ENCODE peak calls at places on chromosomes 5 and 9, in five cellular contexts. E is heart left ventricle, B is endodermal cell, I is A549, K is prostate gland. Y is an unnamed sample. For H3K4me1, the result is how much of the 10 kb centered on the place peaks cover.

GRCh38 chr9:35920004-35920658 is 10.8 kb downstream of the SPAAR start:
- DNase-seq in E (no peak), B (no peak), I (no peak), K (peak), Y (no peak)

GRCh38 chr9:98157372-98157771 is 35.1 kb downstream of the CORO2A start:
- DNase-seq in E (no peak), B (no peak), I (no peak), K (no peak), Y (no peak)

GRCh38 chr9:18896531-18897179 is 136.4 kb downstream of the SAXO1 start:
- DNase-seq in E (no peak), B (peak), I (no peak), K (no peak), Y (no peak)

GRCh38 chr5:56575821-56576220 is 239.5 kb upstream of the MAP3K1 start:
- DNase-seq in E (no peak), B (no peak), I (no peak), K (no peak), Y (no peak)

GRCh38 chr5:124867064-124867707 is 120.7 kb upstream of the ZNF608 start:
- DNase-seq in E (no peak), B (no peak), I (no peak), K (no peak), Y (no peak)

GRCh38 chr5:78964889-78965288 is 20.2 kb downstream of the ARSB start:
- DNase-seq in E (no peak), B (no peak), I (peak), K (peak), Y (no peak)

GRCh38 chr5:83220331-83220730 is 143.0 kb downstream of the XRCC4 start:
- DNase-seq in E (no peak), B (peak), I (no peak), K (no peak), Y (no peak)

GRCh38 chr5:175438234-175438857 is 5.6 kb downstream of the DRD1 start:
- DNase-seq in E (no peak), B (no peak), I (no peak), K (no peak), Y (no peak)

GRCh38 chr5:7392401-7393024 is 3.4 kb upstream of the ADCY2 start:
- DNase-seq in E (no peak), B (peak), I (peak), K (peak), Y (peak)

GRCh38 chr5:78547171-78547570 is 101.4 kb downstream of the LHFPL2 start:
- DNase-seq in E (no peak), B (no peak), I (no peak), K (no peak), Y (no peak)

GRCh38 chr9:13083973-13084528 is 195.4 kb downstream of the MPDZ start:
- DNase-seq in E (no peak), B (no peak), I (no peak), K (no peak), Y (no peak)

GRCh38 chr5:139823757-139824355 is 28.2 kb downstream of the PSD2 start:
- DNase-seq in E (no peak), B (no peak), I (no peak), K (no peak), Y (no peak)

GRCh38 chr5:158058208-158058607 is 199.3 kb upstream of the CLINT1 start:
- DNase-seq in E (no peak), B (no peak), I (no peak), K (no peak), Y (no peak)

GRCh38 chr9:1173986-1174385 is 123.8 kb downstream of the DMRT2 start:
- DNase-seq in E (no peak), B (no peak), I (no peak), K (no peak), Y (no peak)

DNA sequence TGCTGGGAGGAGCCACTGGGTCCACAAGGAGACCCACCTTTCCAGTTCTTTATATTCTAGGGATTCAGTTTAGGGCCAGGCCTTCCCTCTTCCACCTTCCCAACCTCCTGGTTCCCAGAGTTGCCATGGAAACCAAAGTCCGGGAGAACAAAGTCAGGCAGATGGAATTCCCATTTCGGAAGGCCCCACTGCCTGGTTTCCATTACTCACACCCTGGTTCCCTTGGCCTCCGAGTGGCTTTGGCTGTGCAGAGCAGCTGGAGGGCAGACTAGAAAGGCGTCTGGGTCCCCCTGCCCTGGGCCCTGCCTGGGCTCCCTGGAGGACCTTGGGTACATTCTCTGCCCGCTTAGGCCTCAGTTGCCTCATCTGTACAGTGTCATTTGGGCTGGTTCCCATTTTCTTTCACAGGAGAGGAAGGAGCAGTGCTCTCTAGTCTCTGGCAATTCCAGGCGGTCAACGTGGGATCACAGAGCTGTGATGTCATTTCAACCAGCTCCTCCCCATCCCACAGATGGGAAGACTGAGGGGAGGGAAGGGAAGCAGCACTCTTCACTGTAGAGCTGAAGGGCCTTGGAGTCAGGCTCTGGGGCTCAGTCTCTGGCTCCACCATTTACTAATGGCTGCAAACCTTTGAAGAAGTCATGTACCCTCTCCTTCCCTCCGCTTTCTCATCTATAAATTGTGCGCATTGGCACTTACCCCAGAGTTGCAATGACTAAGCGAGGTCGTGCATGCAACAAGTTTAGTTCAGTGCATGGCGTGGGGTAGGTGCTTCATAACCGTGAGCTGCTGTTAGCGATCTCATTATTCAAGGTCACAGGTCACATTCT is 136.3 kb downstream of the RGS3 start:
- DNase-seq in E (peak), B (peak), I (no peak), K (no peak), Y (no peak)
- H3K4me1 ChIP-seq in E (half or more), B (under half), I (under half), K (under half), Y (under half)

GRCh38 chr9:125888220-125888619 is 141.0 kb downstream of the PBX3 start:
- DNase-seq in E (no peak), B (no peak), I (no peak), K (no peak), Y (no peak)

GRCh38 chr9:125889122-125889523 is 141.9 kb downstream of the PBX3 start:
- DNase-seq in E (peak), B (peak), I (no peak), K (no peak), Y (peak)

GRCh38 chr9:125893277-125893676 is 146.1 kb downstream of the PBX3 start:
- DNase-seq in E (no peak), B (no peak), I (no peak), K (no peak), Y (no peak)

GRCh38 chr9:125889524-125890473 is 142.6 kb downstream of the PBX3 start:
- DNase-seq in E (peak), B (peak), I (peak), K (no peak), Y (peak)

GRCh38 chr9:125890793-125891192 is 143.6 kb downstream of the PBX3 start:
- DNase-seq in E (no peak), B (no peak), I (no peak), K (no peak), Y (no peak)
- H3K27ac ChIP-seq in E (peak), B (no peak), I (no peak), K (no peak), Y (peak)

GRCh38 chr5:180067986-180068385 is 3.6 kb downstream of the RNF130 start:
- DNase-seq in E (no peak), B (no peak), I (no peak), K (no peak), Y (no peak)
- H3K4me1 ChIP-seq in E (under half), B (under half), I (under half), K (under half), Y (under half)

GRCh38 chr9:109108318-109108717 is 11.4 kb downstream of the TMEM245 start:
- DNase-seq in E (no peak), B (no peak), I (no peak), K (no peak), Y (no peak)

GRCh38 chr9:109113239-109113638 is 6.5 kb downstream of the TMEM245 start:
- DNase-seq in E (no peak), B (no peak), I (no peak), K (no peak), Y (no peak)

GRCh38 chr9:109109962-109110325 is 9.8 kb downstream of the TMEM245 start:
- DNase-seq in E (no peak), B (no peak), I (no peak), K (no peak), Y (no peak)

GRCh38 chr9:109107402-109108240 is 12.1 kb downstream of the TMEM245 start:
- DNase-seq in E (no peak), B (no peak), I (peak), K (no peak), Y (no peak)

GRCh38 chr9:109110326-109111014 is 9.3 kb downstream of the TMEM245 start:
- DNase-seq in E (no peak), B (no peak), I (peak), K (no peak), Y (no peak)
- H3K27ac ChIP-seq in E (peak), B (no peak), I (peak), K (no peak), Y (peak)

GRCh38 chr5:96257904-96258303 is 175.1 kb downstream of the PCSK1 start:
- DNase-seq in E (no peak), B (no peak), I (no peak), K (no peak), Y (no peak)
- H3K4me1 ChIP-seq in E (under half), B (under half), I (half or more), K (under half), Y (under half)

GRCh38 chr9:131583836-131584555 is 38.7 kb downstream of the PRRT1B start:
- DNase-seq in E (no peak), B (peak), I (no peak), K (no peak), Y (no peak)
- H3K27ac ChIP-seq in E (no peak), B (no peak), I (no peak), K (no peak), Y (no peak)

GRCh38 chr5:10595678-10596309 is 31.9 kb downstream of the ANKRD33B start:
- DNase-seq in E (no peak), B (no peak), I (peak), K (peak), Y (no peak)
- H3K4me1 ChIP-seq in E (under half), B (under half), I (half or more), K (under half), Y (under half)

GRCh38 chr9:3650994-3651622 is 125.3 kb upstream of the RFX3 start:
- DNase-seq in E (no peak), B (no peak), I (no peak), K (no peak), Y (no peak)

GRCh38 chr9:3646226-3646625 is 120.4 kb upstream of the RFX3 start:
- DNase-seq in E (no peak), B (no peak), I (no peak), K (no peak), Y (no peak)

GRCh38 chr9:3647652-3648051 is 121.9 kb upstream of the RFX3 start:
- DNase-seq in E (no peak), B (no peak), I (no peak), K (no peak), Y (no peak)

GRCh38 chr9:3648722-3649121 is 122.9 kb upstream of the RFX3 start:
- DNase-seq in E (no peak), B (no peak), I (no peak), K (no peak), Y (no peak)

GRCh38 chr9:3648266-3648665 is 122.5 kb upstream of the RFX3 start:
- DNase-seq in E (no peak), B (no peak), I (no peak), K (no peak), Y (no peak)
- H3K27ac ChIP-seq in E (no peak), B (no peak), I (no peak), K (no peak), Y (no peak)

DNA sequence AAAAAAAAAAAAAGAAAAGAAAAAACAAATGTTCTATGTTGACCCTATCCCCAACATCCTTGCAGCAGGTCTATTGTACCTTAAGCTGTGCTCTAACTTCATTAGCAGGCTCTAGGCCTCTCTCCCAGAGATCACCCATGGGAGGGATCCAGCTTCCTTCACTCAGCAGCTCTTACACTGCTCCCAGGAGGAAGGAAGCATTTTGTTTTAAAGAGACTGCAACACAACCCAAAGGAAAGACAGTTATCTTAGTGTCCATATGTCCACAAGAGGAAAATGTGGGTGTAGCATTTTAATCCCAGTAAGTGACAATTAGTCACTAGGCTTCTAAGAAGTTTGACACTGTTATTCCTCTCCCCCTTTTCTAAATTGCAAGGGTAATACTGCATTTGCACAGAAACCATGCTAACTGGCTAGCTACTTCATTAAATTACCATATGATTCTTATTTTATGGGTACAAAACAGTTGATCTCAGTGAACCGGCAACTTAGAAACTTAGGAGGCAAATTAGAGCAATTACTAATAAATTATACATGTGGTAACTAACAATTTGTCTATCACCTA is 58.8 kb downstream of the MARCHF3 start:
- DNase-seq in E (no peak), B (no peak), I (no peak), K (no peak), Y (no peak)
- H3K4me1 ChIP-seq in E (under half), B (under half), I (under half), K (under half), Y (under half)